ENCODE peak calls at places on chromosome 2, in ten cellular contexts. I is naive thymus-derived CD4-positive, alpha-beta T cell; T is colonic mucosa; Q is neural progenitor cell; L is OCI-LY7; M is neuronal stem cell; U is aorta; E is K562; D is heart right ventricle; K is left lung. N is an unnamed sample. For H3K9me3, the result is how much of the 10 kb centered on the place peaks cover.

GRCh38 chr2:238865015-238865719 is 17.3 kb downstream of the TWIST2 start:
- DNase-seq in U (no peak), T (no peak), K (peak), L (no peak), I (no peak), M (no peak), E (no peak), Q (no peak), D (no peak), N (peak)

GRCh38 chr2:233402774-233403173 is 48.5 kb downstream of the DGKD start:
- DNase-seq in T (no peak), E (no peak), U (no peak), L (no peak), K (no peak), I (no peak), D (no peak), M (no peak), Q (no peak), N (no peak)

GRCh38 chr2:178359192-178359912 is 91.6 kb downstream of the PRKRA start:
- DNase-seq in K (no peak), L (no peak), E (no peak), D (no peak), M (no peak), T (no peak), U (no peak), I (no peak), Q (no peak), N (no peak)

GRCh38 chr2:167127135-167127534 is 238.9 kb downstream of the XIRP2 start:
- DNase-seq in L (peak), M (no peak), T (no peak), E (no peak), Q (no peak), K (no peak), U (no peak), D (no peak), I (no peak), N (no peak)

GRCh38 chr2:207930747-207931146 is 94.6 kb downstream of the PLEKHM3 start:
- DNase-seq in I (no peak), E (no peak), L (no peak), Q (no peak), U (no peak), T (peak), K (peak), D (no peak), M (no peak), N (no peak)

GRCh38 chr2:116585654-116586053 is 1228.8 kb upstream of the DDX18 start:
- DNase-seq in E (no peak), D (no peak), U (no peak), Q (peak), K (no peak), T (no peak), L (no peak), M (no peak), I (no peak), N (no peak)

GRCh38 chr2:17979707-17980106 is 101.2 kb downstream of the KCNS3 start:
- DNase-seq in Q (no peak), E (no peak), M (no peak), I (no peak), U (no peak), T (no peak), D (no peak), L (no peak), K (no peak), N (no peak)

GRCh38 chr2:68124321-68124720 is 33.4 kb upstream of the PNO1 start:
- DNase-seq in T (no peak), M (no peak), Q (no peak), U (no peak), D (no peak), E (no peak), I (no peak), L (no peak), K (no peak), N (no peak)

GRCh38 chr2:45439788-45440773 is 171.0 kb downstream of the SRBD1 start:
- DNase-seq in M (no peak), E (no peak), D (no peak), L (peak), I (no peak), U (no peak), Q (no peak), K (no peak), T (no peak), N (no peak)

GRCh38 chr2:8456149-8457091 is 225.4 kb upstream of the ID2 start:
- DNase-seq in Q (no peak), T (no peak), U (no peak), D (no peak), E (no peak), K (peak), L (no peak), I (no peak), M (no peak), N (no peak)

GRCh38 chr2:241815477-241816430 is 6.8 kb downstream of the NEU4 start:
- DNase-seq in M (no peak), E (no peak), D (no peak), I (no peak), T (peak), U (peak), Q (no peak), K (peak), L (no peak), N (peak)

GRCh38 chr2:236871500-236872001 is 214.1 kb upstream of the COPS8 start:
- DNase-seq in T (peak), M (no peak), I (no peak), D (no peak), K (no peak), E (no peak), L (no peak), U (peak), Q (no peak), N (no peak)

GRCh38 chr2:53422979-53423378 is 344.6 kb upstream of the CHAC2 start:
- DNase-seq in K (no peak), U (no peak), M (peak), T (peak), D (no peak), E (no peak), I (no peak), L (peak), Q (peak), N (peak)

GRCh38 chr2:176122633-176123482 is at the start of gene HOXD9:
- DNase-seq in L (no peak), Q (peak), K (peak), D (no peak), I (no peak), M (no peak), U (no peak), E (no peak), T (peak), N (peak)

GRCh38 chr2:235170016-235170415 is 218.2 kb downstream of the SH3BP4 start:
- DNase-seq in K (no peak), T (no peak), D (no peak), U (no peak), Q (no peak), L (no peak), E (no peak), I (no peak), M (no peak), N (no peak)

GRCh38 chr2:131521961-131522781 is 5.5 kb upstream of the CCDC74A start:
- DNase-seq in K (peak), Q (no peak), E (no peak), M (no peak), U (no peak), I (no peak), D (peak), T (no peak), L (no peak), N (peak)

GRCh38 chr2:201538025-201538424 is 86.5 kb downstream of the STRADB start:
- DNase-seq in M (no peak), E (no peak), T (no peak), I (no peak), L (no peak), D (no peak), K (no peak), U (no peak), Q (no peak), N (no peak)

GRCh38 chr2:113157897-113158753 is 15.6 kb upstream of the PSD4 start:
- DNase-seq in U (no peak), Q (no peak), K (no peak), M (no peak), I (no peak), T (peak), E (no peak), D (no peak), L (no peak), N (no peak)

GRCh38 chr2:101706819-101707177 is 9.3 kb downstream of the MAP4K4 start:
- DNase-seq in U (no peak), K (no peak), M (no peak), D (no peak), L (peak), Q (no peak), I (no peak), E (no peak), T (no peak), N (no peak)

GRCh38 chr2:197633109-197633657 is 42.2 kb downstream of the RFTN2 start:
- DNase-seq in T (no peak), L (no peak), D (no peak), Q (no peak), I (no peak), E (no peak), K (no peak), U (no peak), M (no peak), N (no peak)

GRCh38 chr2:133871810-133872209 is 303.5 kb upstream of the NCKAP5 start:
- DNase-seq in D (no peak), L (no peak), I (no peak), E (no peak), M (no peak), Q (no peak), T (no peak), K (no peak), U (no peak), N (no peak)

GRCh38 chr2:48572797-48573196 is 42.8 kb downstream of the STON1 start:
- DNase-seq in Q (peak), I (no peak), T (no peak), U (no peak), K (no peak), D (no peak), L (no peak), M (no peak), E (peak), N (peak)

GRCh38 chr2:156001851-156002250 is 330.7 kb downstream of the NR4A2 start:
- DNase-seq in D (no peak), Q (no peak), I (no peak), U (no peak), L (no peak), E (no peak), K (no peak), T (no peak), M (no peak), N (no peak)

GRCh38 chr2:118321436-118322100 is 233.3 kb downstream of the INSIG2 start:
- DNase-seq in L (no peak), U (no peak), K (no peak), M (no peak), E (no peak), Q (peak), T (peak), D (no peak), I (no peak), N (peak)

GRCh38 chr2:97857553-97857952 is 138.2 kb downstream of the TMEM131 start:
- DNase-seq in K (no peak), M (no peak), L (no peak), E (no peak), T (no peak), I (no peak), Q (no peak), D (no peak), U (no peak), N (no peak)

GRCh38 chr2:165164201-165164600 is 39.6 kb downstream of the SCN3A start:
- DNase-seq in M (no peak), I (no peak), T (no peak), K (no peak), U (no peak), D (no peak), Q (no peak), E (no peak), L (no peak), N (no peak)

GRCh38 chr2:237074211-237074993 is 11.3 kb upstream of the COPS8 start:
- DNase-seq in T (no peak), L (no peak), E (no peak), K (no peak), I (no peak), D (no peak), M (no peak), U (no peak), Q (no peak), N (peak)

GRCh38 chr2:208250401-208250800 is 4.5 kb downstream of the IDH1 start:
- DNase-seq in Q (no peak), T (no peak), M (no peak), K (no peak), E (no peak), D (no peak), L (no peak), U (no peak), I (no peak), N (no peak)

GRCh38 chr2:108950736-108951135 is 38.3 kb downstream of the EDAR start:
- DNase-seq in M (no peak), K (no peak), U (no peak), Q (no peak), I (no peak), L (no peak), T (no peak), D (no peak), E (no peak), N (no peak)

GRCh38 chr2:112642961-112643360 is 2.8 kb upstream of the SLC20A1 start:
- DNase-seq in E (no peak), U (no peak), D (no peak), K (no peak), L (no peak), Q (no peak), M (no peak), I (no peak), T (no peak), N (no peak)

GRCh38 chr2:157106950-157107349 is 150.6 kb upstream of the GALNT5 start:
- DNase-seq in U (no peak), D (no peak), E (no peak), L (no peak), Q (no peak), I (no peak), M (no peak), K (no peak), T (no peak), N (no peak)
- H3K9me3 ChIP-seq in U (under half), D (under half), E (under half), L (under half), Q (under half), I (under half), M (under half), K (under half), T (under half), N (under half)

DNA sequence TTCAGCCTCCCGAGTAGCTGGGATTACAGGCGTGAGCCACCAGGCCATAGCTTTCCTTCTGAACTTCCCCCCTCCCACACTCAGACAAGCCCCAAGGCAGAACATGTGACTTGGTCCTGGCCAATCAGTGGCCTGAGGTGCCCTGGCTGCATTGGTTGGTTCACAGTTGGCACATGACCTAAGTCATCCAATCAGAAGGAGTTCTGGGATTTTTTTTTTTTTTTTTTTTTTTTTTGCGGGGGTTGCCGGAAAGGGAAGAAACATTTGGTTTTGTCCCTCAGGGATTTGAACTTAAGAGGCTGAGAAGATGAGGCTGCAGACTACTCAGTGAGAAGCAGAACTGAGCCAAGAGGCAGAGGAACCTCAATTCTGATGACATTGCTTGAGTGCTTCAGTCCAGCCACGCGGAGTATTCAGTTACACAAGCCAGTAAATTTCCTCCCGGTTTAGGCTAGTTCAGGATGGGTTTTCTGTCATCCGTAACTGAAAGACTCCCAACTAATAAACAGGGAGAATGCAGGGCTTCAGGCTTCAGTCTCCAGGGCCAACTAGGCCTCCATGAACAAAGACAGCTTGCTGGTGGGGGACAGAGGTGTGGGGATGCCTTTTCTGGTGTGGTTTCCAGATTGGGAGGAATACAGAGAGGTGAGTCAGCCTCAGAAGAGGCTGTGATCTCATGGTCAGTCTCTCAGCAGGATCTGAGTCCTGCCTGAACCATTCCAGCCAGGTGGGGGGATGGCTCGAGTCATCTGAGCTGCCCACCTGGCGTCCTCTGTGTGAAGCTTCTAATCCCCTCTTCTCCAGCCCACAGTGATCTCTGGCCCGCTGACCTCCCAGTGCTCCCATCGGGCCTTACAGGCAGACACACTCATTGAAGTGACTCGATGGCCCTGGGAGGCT is 9.2 kb downstream of the PTMA start:
- DNase-seq in L (peak), M (no peak), I (no peak), D (no peak), U (peak), E (peak), T (no peak), K (no peak), Q (no peak), N (peak)
- H3K27ac ChIP-seq in L (peak), M (no peak), I (no peak), D (peak), U (peak), E (no peak), T (no peak), K (no peak), Q (no peak), N (no peak)

DNA sequence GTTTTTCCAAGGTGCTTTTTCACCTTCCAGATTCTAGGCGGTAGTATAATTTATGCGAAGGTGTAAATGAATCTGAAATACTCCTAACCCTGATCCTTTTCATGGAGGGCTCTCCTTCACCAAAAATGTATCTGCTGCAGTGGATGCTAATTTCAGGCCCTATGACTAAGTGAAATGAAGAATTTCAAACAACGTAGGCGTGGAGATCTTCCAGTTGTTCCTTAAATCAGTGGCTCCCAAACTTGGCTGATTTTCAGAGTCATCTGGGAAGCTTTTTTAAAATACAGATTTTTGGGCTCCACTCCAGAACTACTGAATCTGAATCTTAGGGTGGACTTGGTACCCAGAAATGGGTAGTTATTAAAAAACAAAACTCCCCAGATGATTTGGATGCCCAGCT is 5.5 kb downstream of the GCKR start:
- DNase-seq in I (no peak), E (no peak), Q (no peak), T (no peak), D (no peak), K (no peak), L (no peak), M (no peak), U (no peak), N (no peak)
- H3K9me3 ChIP-seq in I (under half), E (under half), Q (under half), T (under half), D (under half), K (under half), L (under half), M (under half), U (under half), N (under half)

GRCh38 chr2:30172622-30173021 is 25.8 kb downstream of the YPEL5 start:
- DNase-seq in K (no peak), E (no peak), T (no peak), I (no peak), Q (no peak), M (no peak), L (no peak), D (no peak), U (no peak), N (no peak)
- H3K27ac ChIP-seq in K (no peak), E (no peak), T (no peak), I (no peak), Q (no peak), M (no peak), L (no peak), D (no peak), U (no peak), N (no peak)

DNA sequence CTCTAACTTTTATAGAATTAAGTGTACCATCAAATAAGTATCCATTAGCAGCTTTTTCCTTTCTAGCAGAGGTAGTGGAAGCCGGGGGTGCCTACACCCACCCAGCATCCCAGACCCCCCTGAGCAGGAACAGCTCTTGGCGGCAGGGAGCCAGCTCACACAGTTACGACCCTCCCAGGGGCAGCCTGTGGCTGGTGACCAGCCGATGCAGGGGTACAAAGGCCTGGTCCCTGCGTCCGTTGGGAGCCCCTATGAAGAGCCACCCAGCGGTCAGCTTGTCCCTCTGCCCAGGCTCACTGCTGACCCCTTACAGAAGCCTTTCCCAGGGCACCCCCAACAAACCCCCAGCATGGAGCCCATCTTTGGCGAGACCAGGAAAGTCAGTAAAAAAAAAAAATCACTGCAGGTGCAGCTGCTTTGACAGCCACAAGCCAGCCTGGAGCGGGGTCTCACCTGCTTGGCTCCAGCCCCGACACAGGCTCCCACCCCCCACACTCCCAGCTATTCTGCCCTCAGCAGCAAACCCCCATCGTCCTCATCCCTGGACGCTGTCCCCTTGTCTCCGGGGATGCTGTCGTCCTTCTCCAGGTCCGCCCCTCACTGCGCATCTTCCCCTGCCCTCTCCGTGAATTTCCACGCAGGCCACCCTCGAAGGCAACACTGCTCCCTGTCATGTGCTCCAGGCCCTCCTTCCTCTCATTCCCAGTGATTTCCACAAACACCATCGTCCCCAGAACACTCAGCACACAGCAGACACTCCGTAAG is 43.1 kb downstream of the GPC1 start:
- DNase-seq in K (peak), U (peak), M (no peak), Q (no peak), T (peak), I (no peak), L (no peak), D (no peak), E (no peak), N (peak)
- H3K9me3 ChIP-seq in K (under half), U (under half), M (under half), Q (under half), T (under half), I (under half), L (under half), D (under half), E (under half), N (under half)

DNA sequence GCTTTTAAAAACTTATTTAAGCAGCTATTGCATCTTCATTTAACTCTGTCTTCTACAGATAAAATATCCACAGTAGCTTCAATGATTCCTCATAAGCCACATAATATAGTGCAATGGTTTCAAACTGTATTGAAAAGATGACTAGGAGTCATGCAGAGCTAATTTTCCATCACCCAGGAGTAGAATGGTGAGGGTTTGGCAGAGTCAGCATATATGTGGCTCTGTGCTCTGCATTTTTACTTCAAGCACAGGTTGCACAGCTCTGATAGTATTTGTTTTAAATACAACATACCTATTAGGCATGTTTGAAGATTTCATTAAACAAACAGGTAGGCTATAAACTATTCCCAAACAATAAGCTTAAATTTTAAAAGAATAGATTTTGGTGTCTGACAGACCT is 731.9 kb upstream of the VRK2 start:
- DNase-seq in I (no peak), K (no peak), E (no peak), M (no peak), T (no peak), Q (no peak), L (no peak), U (no peak), D (no peak), N (no peak)
- H3K27ac ChIP-seq in I (no peak), K (no peak), E (no peak), M (no peak), T (no peak), Q (no peak), L (no peak), U (no peak), D (no peak), N (no peak)